ENCODE peak calls at places on chromosomes 7 and 10, in five cellular contexts. X is NCI-H1436, E is A549, W is frontal cortex, D is NCI-H1048. Y is an unnamed sample.

GRCh38 chr10:80814147-80814652 is 276.5 kb downstream of the SH2D4B start:
- DNase-seq in E (no peak), W (no peak), D (no peak), X (no peak), Y (no peak)

GRCh38 chr10:132300582-132300981 is 7.2 kb downstream of the STK32C start:
- DNase-seq in D (no peak), W (no peak), X (no peak), E (no peak), Y (no peak)

GRCh38 chr10:129932996-129933395 is 31.1 kb downstream of the EBF3 start:
- DNase-seq in D (no peak), E (no peak), X (no peak), W (no peak), Y (no peak)

GRCh38 chr10:117483056-117483590 is 59.4 kb upstream of the EMX2 start:
- DNase-seq in X (no peak), E (no peak), W (no peak), D (no peak), Y (no peak)

GRCh38 chr7:42189535-42189934 is 47.5 kb downstream of the GLI3 start:
- DNase-seq in X (no peak), E (no peak), W (no peak), D (no peak), Y (no peak)

GRCh38 chr7:20561908-20562307 is 53.6 kb upstream of the ABCB5 start:
- DNase-seq in W (no peak), E (no peak), D (no peak), X (no peak), Y (no peak)

GRCh38 chr7:41054960-41055700 is 647.8 kb downstream of the INHBA start:
- DNase-seq in D (no peak), W (no peak), E (no peak), X (no peak), Y (no peak)

GRCh38 chr7:112546723-112547513 is 66.1 kb downstream of the LSMEM1 start:
- DNase-seq in E (peak; percentile 13), D (no peak), X (no peak), W (no peak), Y (no peak)

GRCh38 chr7:82729172-82730030 is 285.8 kb upstream of the CACNA2D1 start:
- DNase-seq in X (peak; percentile 60), W (peak; percentile 8), D (no peak), E (peak; percentile 59), Y (no peak)

GRCh38 chr10:78863121-78863520 is 205.6 kb upstream of the ZMIZ1 start:
- DNase-seq in E (no peak), W (no peak), D (no peak), X (no peak), Y (no peak)

GRCh38 chr10:4569132-4569531 is 256.9 kb upstream of the AKR1E2 start:
- DNase-seq in D (no peak), W (no peak), E (no peak), X (no peak), Y (no peak)

GRCh38 chr10:122519144-122519543 is 41.4 kb upstream of the DMBT1 start:
- DNase-seq in X (no peak), D (no peak), E (no peak), W (no peak), Y (no peak)

Y was measured in activated T-helper 2 cell treated with anti-CD3 and anti-CD28 coated beads, Interferon-gamma antibody, Interleukin-2, Interleukin-4, amounts not matched to agents 10 μg/mL and 5 μg/mL and 100 μg/mL, durations not matched to agents 14 hours and 24 hours and 36 hours.